ENCODE peak calls at places on chromosomes 4 and X, in four cellular contexts. H is H1; S is breast epithelium; W is CD8-positive, alpha-beta T cell. N is an unnamed sample. For H3K4me1, the result is how much of the 10 kb centered on the place peaks cover.

GRCh38 chrX:10630320-10630719 is 9.9 kb upstream of the MID1 start:
- DNase-seq in H (no peak), S (no peak), W (no peak), N (no peak)

GRCh38 chr4:23084559-23085248 is 392.0 kb downstream of the GBA3 start:
- DNase-seq in H (no peak), S (no peak), W (no peak), N (no peak)

GRCh38 chrX:21847342-21847741 is 7.9 kb downstream of the MBTPS2 start:
- DNase-seq in H (no peak), S (no peak), W (no peak), N (no peak)

GRCh38 chr4:23979534-23979933 is 89.7 kb upstream of the PPARGC1A start:
- DNase-seq in H (peak), S (no peak), W (no peak), N (no peak)

GRCh38 chr4:140363558-140363957 is 9.9 kb upstream of the SCOC start:
- DNase-seq in H (no peak), S (no peak), W (no peak), N (no peak)

GRCh38 chrX:40440841-40441240 is 139.9 kb upstream of the ATP6AP2 start:
- DNase-seq in H (no peak), S (no peak), W (no peak), N (no peak)

GRCh38 chr4:41865306-41865980 is 69.8 kb upstream of the TMEM33 start:
- DNase-seq in H (no peak), S (no peak), W (no peak), N (no peak)

GRCh38 chr4:10008208-10009005 is 12.9 kb downstream of the SLC2A9 start:
- DNase-seq in H (no peak), S (no peak), W (no peak), N (no peak)

GRCh38 chrX:151715735-151716134 is at the start of gene FATE1:
- DNase-seq in H (no peak), S (no peak), W (no peak), N (no peak)

GRCh38 chrX:151711787-151712186 is 4.0 kb upstream of the FATE1 start:
- DNase-seq in H (no peak), S (no peak), W (no peak), N (no peak)

GRCh38 chrX:151712253-151712652 is 3.6 kb upstream of the FATE1 start:
- DNase-seq in H (no peak), S (no peak), W (no peak), N (no peak)

GRCh38 chrX:151714367-151714766 is 1.5 kb upstream of the FATE1 start:
- DNase-seq in H (no peak), S (no peak), W (no peak), N (no peak)

DNA sequence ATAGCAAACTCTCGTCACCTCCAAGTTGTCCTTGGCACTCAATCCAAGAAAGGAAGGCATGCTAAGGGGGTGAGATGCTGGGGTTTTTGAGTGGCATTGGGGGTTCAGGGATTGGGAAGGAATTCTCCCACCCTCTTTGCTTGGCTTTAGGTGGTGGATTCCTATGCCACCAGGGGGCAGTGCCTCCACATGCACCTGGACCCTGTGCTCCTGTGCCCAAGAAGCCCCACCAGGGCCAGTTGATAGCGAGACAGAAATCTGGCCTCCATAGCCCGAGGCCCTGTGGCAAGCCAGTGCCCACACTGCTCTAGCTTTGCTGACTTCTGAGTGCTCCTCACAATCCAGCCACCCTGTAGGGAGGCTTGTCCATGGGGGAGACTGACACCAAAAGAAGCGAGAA is 2.0 kb upstream of the FATE1 start:
- DNase-seq in H (no peak), S (no peak), W (no peak), N (peak)
- TF ChIP-seq CTCF in H (peak), S (no peak), W (no peak), N (peak)

GRCh38 chr4:38008493-38009120 is 48.4 kb downstream of the PTTG2 start:
- DNase-seq in H (no peak), S (no peak), W (no peak), N (no peak)

GRCh38 chr4:38009949-38010348 is 49.8 kb downstream of the PTTG2 start:
- DNase-seq in H (no peak), S (no peak), W (no peak), N (no peak)

GRCh38 chr4:38005637-38006036 is 45.4 kb downstream of the PTTG2 start:
- DNase-seq in H (no peak), S (no peak), W (no peak), N (no peak)

GRCh38 chr4:38009421-38009820 is 49.2 kb downstream of the PTTG2 start:
- DNase-seq in H (no peak), S (no peak), W (no peak), N (no peak)

DNA sequence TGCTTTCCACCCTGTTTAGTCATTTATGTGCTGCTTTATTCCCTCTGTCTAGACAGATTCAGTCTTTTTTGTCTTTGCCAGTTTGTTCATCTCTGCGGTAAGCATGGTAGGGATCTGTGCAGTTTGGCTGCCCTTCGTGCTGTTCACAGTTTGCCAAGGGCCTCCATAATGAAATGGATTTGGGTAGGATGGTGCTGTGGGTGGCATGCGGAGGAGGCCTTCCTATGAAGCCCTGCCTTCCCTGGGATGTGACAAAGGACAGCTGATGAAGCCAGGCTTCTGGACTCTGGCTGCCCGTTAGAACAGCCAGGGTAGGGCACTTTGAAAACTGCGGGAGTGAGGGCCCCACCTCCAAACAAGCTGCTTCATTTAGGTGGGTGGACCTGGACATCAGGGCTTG is 47.4 kb downstream of the PTTG2 start:
- DNase-seq in H (no peak), S (no peak), W (no peak), N (no peak)
- H3K4me1 ChIP-seq in H (under half), S (under half), W (under half), N (under half)

DNA sequence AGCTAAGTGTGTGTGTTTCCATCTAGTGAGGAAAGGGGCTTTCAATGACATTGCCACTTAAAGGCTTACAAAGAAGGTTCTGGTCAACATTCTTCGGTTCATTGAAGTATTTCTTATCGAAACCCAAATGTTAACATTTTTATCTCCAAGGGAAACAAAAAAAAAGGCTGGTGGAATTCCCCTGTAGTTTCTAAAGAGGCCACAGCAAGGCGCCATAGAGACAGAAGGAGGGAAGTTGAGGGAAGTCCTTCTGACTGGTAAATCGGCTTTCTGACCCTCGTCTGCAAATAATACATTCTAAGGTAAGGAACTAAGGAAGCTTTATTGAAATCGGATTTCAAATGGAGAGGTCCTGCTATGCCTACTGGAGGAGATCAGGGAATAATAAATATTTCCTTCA is 1.7 kb upstream of the ZFP42 start:
- DNase-seq in H (no peak), S (no peak), W (no peak), N (no peak)
- TF ChIP-seq CTCF in H (peak), S (no peak), W (no peak), N (no peak)

GRCh38 chr4:81426770-81427604 is 44.7 kb downstream of the RASGEF1B start:
- DNase-seq in H (no peak), S (no peak), W (no peak), N (no peak)

GRCh38 chr4:81422591-81422990 is 49.1 kb downstream of the RASGEF1B start:
- DNase-seq in H (no peak), S (no peak), W (no peak), N (no peak)

GRCh38 chr4:81424336-81424735 is 47.4 kb downstream of the RASGEF1B start:
- DNase-seq in H (no peak), S (no peak), W (no peak), N (no peak)

GRCh38 chr4:81427605-81427922 is 44.1 kb downstream of the RASGEF1B start:
- DNase-seq in H (no peak), S (no peak), W (no peak), N (no peak)

DNA sequence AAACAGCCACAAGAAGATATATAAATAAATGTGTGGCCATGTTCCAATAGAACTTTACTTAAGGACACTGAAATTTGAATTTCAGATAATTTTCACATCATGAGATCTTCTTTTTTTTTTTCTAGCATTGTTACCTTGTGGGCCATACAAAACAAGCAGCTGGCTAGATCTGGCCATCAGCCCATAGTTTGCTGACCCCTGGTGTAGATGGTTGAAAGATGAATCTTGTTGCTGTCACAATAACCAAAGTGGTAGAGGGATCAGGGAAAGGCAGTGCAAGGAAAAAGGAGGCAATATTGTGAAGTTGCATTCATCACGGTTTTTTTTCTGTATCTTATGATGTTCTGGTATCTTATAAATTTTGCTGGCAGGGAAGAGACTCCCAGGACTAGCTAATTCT is 46.6 kb downstream of the RASGEF1B start:
- DNase-seq in H (no peak), S (no peak), W (no peak), N (no peak)
- H3K4me1 ChIP-seq in H (under half), S (under half), W (under half), N (under half)

DNA sequence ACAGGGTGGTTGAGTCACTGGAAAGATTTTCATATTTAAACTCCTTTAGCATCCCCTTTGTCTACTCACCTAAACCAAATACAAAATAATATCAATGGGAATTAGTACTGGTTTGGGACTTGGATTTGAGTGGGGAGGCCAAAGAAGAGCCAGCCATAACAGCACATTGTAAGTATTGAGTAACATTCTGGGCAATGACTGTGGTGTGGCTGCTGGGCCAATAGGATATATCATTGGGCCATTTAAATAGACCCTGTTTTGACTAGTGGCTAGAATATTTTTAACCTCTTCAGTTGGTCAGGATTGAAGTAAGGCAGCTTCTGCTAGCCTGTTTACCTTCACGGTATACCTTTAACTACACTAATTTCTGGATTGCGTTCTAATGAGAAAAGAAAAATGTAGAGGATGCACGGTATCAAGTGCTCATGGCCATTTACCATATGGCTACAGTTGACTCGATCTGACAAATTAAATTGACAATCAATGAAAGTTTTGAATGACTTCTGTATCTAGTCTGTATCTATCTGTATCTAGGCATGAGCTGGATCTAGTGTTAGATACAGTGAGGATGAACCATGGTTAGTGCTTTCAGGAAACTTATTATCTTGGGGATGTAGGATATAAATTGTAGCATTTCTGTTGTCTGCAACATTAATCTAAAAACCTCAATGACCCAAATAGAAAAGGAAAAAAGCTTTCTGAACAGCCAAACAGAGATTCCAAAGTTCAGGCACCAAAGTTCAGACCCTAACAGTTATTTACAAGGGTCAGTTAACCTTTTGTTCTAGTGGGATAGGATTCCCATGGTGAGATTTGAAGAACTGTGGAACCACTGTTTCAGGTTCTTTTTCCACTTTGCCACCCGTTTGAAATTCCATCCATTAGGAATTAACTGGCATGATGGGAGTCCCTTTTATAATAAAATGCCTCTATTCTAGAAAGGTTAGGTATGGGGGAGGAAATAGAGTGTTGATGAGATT is 6.8 kb upstream of the ALB start:
- DNase-seq in H (no peak), S (no peak), W (no peak), N (no peak)
- TF ChIP-seq CTCF in H (no peak), S (no peak), W (no peak), N (no peak)

GRCh38 chr4:142404191-142404611 is 441.9 kb downstream of the INPP4B start:
- DNase-seq in H (no peak), S (no peak), W (no peak), N (no peak)

GRCh38 chr4:142402156-142402555 is 443.9 kb downstream of the INPP4B start:
- DNase-seq in H (no peak), S (no peak), W (no peak), N (no peak)

GRCh38 chr4:142405021-142405991 is 440.8 kb downstream of the INPP4B start:
- DNase-seq in H (no peak), S (no peak), W (peak), N (peak)

GRCh38 chr4:142406051-142406549 is 440.0 kb downstream of the INPP4B start:
- DNase-seq in H (no peak), S (no peak), W (no peak), N (no peak)

DNA sequence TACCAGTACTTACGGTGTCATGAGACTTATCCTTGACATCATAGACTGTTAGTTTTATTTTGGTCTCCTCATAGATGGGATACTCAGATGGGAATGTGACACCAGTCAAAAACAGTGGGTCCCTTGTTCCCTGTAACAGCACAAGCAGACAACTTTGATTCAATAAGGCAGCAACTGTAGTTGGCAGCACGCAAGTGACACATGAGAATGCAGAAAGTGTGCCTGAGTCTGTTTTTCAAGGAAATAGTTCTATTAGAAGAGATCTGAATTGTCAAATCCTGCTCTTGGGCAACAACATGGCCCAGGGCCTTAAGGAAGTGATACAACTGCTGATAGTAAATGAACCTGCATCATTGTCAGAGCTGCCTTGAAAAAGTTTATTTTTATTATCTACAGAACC is 443.2 kb downstream of the INPP4B start:
- DNase-seq in H (no peak), S (no peak), W (no peak), N (no peak)
- H3K4me1 ChIP-seq in H (under half), S (under half), W (half or more), N (under half)

DNA sequence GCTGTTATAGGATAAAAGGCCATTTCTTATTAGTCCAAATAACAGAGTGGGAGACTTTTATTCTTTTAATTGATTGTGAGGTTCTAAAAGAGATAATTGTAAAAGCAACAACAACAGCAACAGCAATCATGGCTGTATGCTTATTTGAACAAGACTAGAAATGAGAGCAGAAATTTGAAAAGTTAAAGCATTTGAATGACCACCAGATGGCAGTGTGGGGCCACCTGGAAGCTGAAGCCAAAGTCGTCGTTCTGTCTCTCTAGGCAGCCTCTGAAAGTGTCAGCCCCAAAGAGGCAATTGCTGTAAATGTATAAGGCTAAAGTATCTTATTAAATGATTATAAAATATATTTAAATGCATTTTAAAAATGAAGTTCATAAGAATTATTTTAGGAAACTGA is 42.2 kb downstream of the SH2D1A start:
- DNase-seq in H (no peak), S (no peak), W (peak), N (peak)
- TF ChIP-seq CTCF in H (peak), S (peak), W (peak), N (peak)

DNA sequence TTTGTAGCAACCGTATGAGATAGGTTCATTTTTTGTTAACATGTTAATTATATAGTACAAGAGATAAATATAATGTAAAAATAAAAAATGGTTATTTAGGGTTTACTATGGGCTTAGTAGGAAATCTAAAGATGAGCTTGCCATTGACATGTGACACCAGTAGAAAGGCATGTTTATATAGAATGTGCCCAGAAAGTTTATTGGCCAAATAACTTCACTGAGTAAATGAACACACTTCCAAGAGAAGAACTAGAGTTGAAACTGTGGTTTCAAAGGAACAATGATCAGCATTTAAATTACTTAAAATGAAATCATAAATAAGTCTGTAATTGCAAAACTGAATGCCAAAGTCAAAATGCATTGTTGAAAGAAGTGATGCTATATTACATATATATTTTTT is 503.3 kb downstream of the STPG2 start:
- DNase-seq in H (no peak), S (no peak), W (no peak), N (no peak)
- H3K4me1 ChIP-seq in H (under half), S (under half), W (under half), N (under half)

N was measured in body of pancreas.